ENCODE peak calls at places on chromosomes 6 and 20, in four cellular contexts. B, E, F and V are unnamed samples.

GRCh38 chr20:45342863-45343444 is 5.3 kb downstream of the SDC4 start:
- DNase-seq in F (peak; percentile 35), E (no peak), B (no peak), V (no peak)

GRCh38 chr20:22513574-22513973 is 70.8 kb downstream of the FOXA2 start:
- DNase-seq in E (no peak), F (no peak), B (no peak), V (no peak)

GRCh38 chr20:34798328-34798727 is 27.1 kb downstream of the NCOA6 start:
- DNase-seq in E (no peak), F (no peak), B (no peak), V (no peak)

GRCh38 chr20:19047040-19047950 is 165.1 kb upstream of the SLC24A3 start:
- DNase-seq in B (peak; percentile 73), F (no peak), E (no peak), V (no peak)

GRCh38 chr20:16459019-16459700 is 114.1 kb downstream of the KIF16B start:
- DNase-seq in B (peak; percentile 28), E (no peak), F (no peak), V (no peak)

GRCh38 chr6:105603779-105604592 is 201.1 kb upstream of the PREP start:
- DNase-seq in F (no peak), E (no peak), B (no peak), V (no peak)

GRCh38 chr6:104816141-104816540 is 43.6 kb downstream of the HACE1 start:
- DNase-seq in F (no peak), B (no peak), E (no peak), V (no peak)

GRCh38 chr20:32456869-32457421 is 98.8 kb downstream of the ASXL1 start:
- DNase-seq in F (peak; percentile 91), E (no peak), B (peak; percentile 55), V (peak; percentile 96)

GRCh38 chr20:33177866-33178265 is 9.9 kb downstream of the BPIFA2 start:
- DNase-seq in F (no peak), E (no peak), B (no peak), V (no peak)

GRCh38 chr6:11315743-11316437 is 83.4 kb upstream of the NEDD9 start:
- DNase-seq in F (no peak), E (no peak), B (peak; percentile 57), V (no peak)

GRCh38 chr6:23176883-23177282 is 607.5 kb downstream of the HDGFL1 start:
- DNase-seq in E (no peak), B (no peak), F (no peak), V (no peak)

GRCh38 chr6:27214126-27214601 is 33.3 kb upstream of the PRSS16 start:
- DNase-seq in B (no peak), F (peak; percentile 63), E (no peak), V (no peak)

GRCh38 chr20:37907677-37908397 is 4.9 kb downstream of the VSTM2L start:
- DNase-seq in F (peak; percentile 69), B (peak; percentile 75), E (no peak), V (peak; percentile 42)

GRCh38 chr6:158060447-158061360 is 79.0 kb downstream of the SYNJ2 start:
- DNase-seq in F (peak; percentile 82), E (no peak), B (peak; percentile 81), V (no peak)

GRCh38 chr6:44653761-44654218 is 266.3 kb downstream of the CDC5L start:
- DNase-seq in B (no peak), F (no peak), E (no peak), V (no peak)

GRCh38 chr6:145247677-145248419 is 487.5 kb downstream of the EPM2A start:
- DNase-seq in F (no peak), B (peak; percentile 80), E (no peak), V (no peak)

GRCh38 chr6:158763440-158764187 is 55.6 kb downstream of the EZR start:
- DNase-seq in B (no peak), F (no peak), E (no peak), V (no peak)

GRCh38 chr6:106477790-106478189 is 117.3 kb downstream of the CRYBG1 start:
- DNase-seq in F (no peak), E (no peak), B (no peak), V (no peak)

GRCh38 chr20:63831696-63832686 is 927 bp upstream of the ZBTB46 start:
- DNase-seq in E (no peak), F (peak; percentile 63), B (no peak), V (no peak)

GRCh38 chr6:7267521-7268091 is 45.4 kb downstream of the SSR1 start:
- DNase-seq in E (no peak), B (peak; percentile 98), F (no peak), V (no peak)

GRCh38 chr6:25715794-25716193 is 38.7 kb upstream of the SLC17A4 start:
- DNase-seq in F (no peak), E (no peak), B (no peak), V (no peak)

GRCh38 chr6:38443750-38444149 is 196.0 kb downstream of the BTBD9 start:
- DNase-seq in B (no peak), E (no peak), F (no peak), V (no peak)

GRCh38 chr20:1263853-1264252 is 2.2 kb upstream of the SNPH start:
- DNase-seq in E (no peak), B (no peak), F (no peak), V (no peak)

GRCh38 chr20:45039470-45039811 is 61.5 kb downstream of the KCNS1 start:
- DNase-seq in B (no peak), F (no peak), E (no peak), V (no peak)

GRCh38 chr20:48308232-48308781 is 519.5 kb downstream of the PREX1 start:
- DNase-seq in F (no peak), E (no peak), B (no peak), V (no peak)

GRCh38 chr6:152651986-152652385 is 14.8 kb upstream of the SYNE1 start:
- DNase-seq in F (no peak), B (no peak), E (no peak), V (no peak)

GRCh38 chr6:148342146-148343027 is at the start of gene SASH1:
- DNase-seq in B (peak; percentile 77), E (peak; percentile 1), F (peak; percentile 97), V (peak; percentile 69)

GRCh38 chr6:484086-484728 is 92.7 kb downstream of the IRF4 start:
- DNase-seq in E (no peak), F (no peak), B (no peak), V (no peak)

GRCh38 chr6:156752666-156753301 is 24.4 kb upstream of the ARID1B start:
- DNase-seq in B (no peak), F (peak; percentile 16), E (no peak), V (no peak)

GRCh38 chr20:17304785-17305184 is 77.9 kb downstream of the PCSK2 start:
- DNase-seq in B (no peak), F (no peak), E (no peak), V (no peak)

GRCh38 chr6:45171380-45171779 is 156.8 kb upstream of the RUNX2 start:
- DNase-seq in B (no peak), E (no peak), F (no peak), V (no peak)

GRCh38 chr20:20417891-20418676 is 50.2 kb downstream of the INSM1 start:
- DNase-seq in F (no peak), B (no peak), E (no peak), V (no peak)

GRCh38 chr6:122286512-122286911 is 112.9 kb upstream of the HSF2 start:
- DNase-seq in E (no peak), B (no peak), F (no peak), V (no peak)

GRCh38 chr6:133114973-133115372 is 126.2 kb upstream of the EYA4 start:
- DNase-seq in B (no peak), E (no peak), F (no peak), V (no peak)

GRCh38 chr20:44069203-44069931 is 117.6 kb downstream of the JPH2 start:
- DNase-seq in F (no peak), E (peak; percentile 27), B (no peak), V (no peak)